ENCODE peak calls at places on chromosomes 3 and 15, in ten cellular contexts. W is NCI-H748 treated with DMSO at 0.1 percent for 48 hours, L is SJSA1, V is neuronal stem cell, A is NCI-H774, Y is progenitor cell of endocrine pancreas, J is nephron progenitor cell, O is NAMALWA, F is fibroblast of villous mesenchyme, E is globus pallidus. C is an unnamed sample.

GRCh38 chr3:86629511-86629910 is 361.4 kb downstream of the VGLL3 start:
- DNase-seq in W (no peak), L (no peak), V (no peak), A (no peak), Y (no peak), J (no peak), O (no peak), F (no peak), E (no peak), C (no peak)

GRCh38 chr3:131543714-131544113 is 40.9 kb upstream of the MRPL3 start:
- DNase-seq in W (no peak), L (no peak), V (no peak), A (no peak), Y (no peak), J (no peak), O (no peak), F (peak; percentile 84), E (peak; percentile 2), C (peak; percentile 83)

GRCh38 chr15:50774450-50774849 is 8.9 kb upstream of the SPPL2A start:
- DNase-seq in W (no peak), L (no peak), V (no peak), A (no peak), Y (no peak), J (no peak), O (peak; percentile 9), F (peak; percentile 21), E (no peak), C (no peak)

GRCh38 chr3:107753494-107753893 is 230.7 kb downstream of the BBX start:
- DNase-seq in W (peak; percentile 34), L (peak; percentile 10), V (peak; percentile 30), A (peak; percentile 21), Y (peak; percentile 15), J (peak; percentile 26), O (peak; percentile 65), F (peak; percentile 24), E (peak; percentile 80), C (no peak)

GRCh38 chr15:91424001-91424400 is 323.9 kb downstream of the SV2B start:
- DNase-seq in W (no peak), L (no peak), V (no peak), A (no peak), Y (no peak), J (no peak), O (no peak), F (no peak), E (no peak), C (no peak)

GRCh38 chr3:174859109-174859735 is at the start of gene NAALADL2:
- DNase-seq in W (peak; percentile 62), L (no peak), V (no peak), A (peak; percentile 61), Y (no peak), J (no peak), O (no peak), F (no peak), E (no peak), C (no peak)

GRCh38 chr3:184448321-184449160 is 68.7 kb downstream of the CHRD start:
- DNase-seq in W (no peak), L (peak; percentile 87), V (no peak), A (no peak), Y (no peak), J (no peak), O (no peak), F (peak; percentile 15), E (no peak), C (no peak)

GRCh38 chr15:24772709-24773373 is 97.3 kb downstream of the NPAP1 start:
- DNase-seq in W (no peak), L (no peak), V (peak; percentile 62), A (no peak), Y (peak; percentile 68), J (peak; percentile 79), O (no peak), F (peak; percentile 48), E (peak; percentile 61), C (peak; percentile 78)

GRCh38 chr15:93087825-93088199 is 1.2 kb downstream of the RGMA start:
- DNase-seq in W (peak; percentile 66), L (peak; percentile 60), V (peak; percentile 86), A (peak; percentile 35), Y (peak; percentile 55), J (peak; percentile 78), O (peak; percentile 71), F (peak; percentile 64), E (peak; percentile 65), C (no peak)

GRCh38 chr3:146148468-146148931 is 12.5 kb downstream of the PLOD2 start:
- DNase-seq in W (no peak), L (no peak), V (no peak), A (no peak), Y (no peak), J (no peak), O (no peak), F (peak; percentile 86), E (no peak), C (no peak)

GRCh38 chr15:74167891-74168331 is 5.6 kb upstream of the ISLR start:
- DNase-seq in W (no peak), L (no peak), V (no peak), A (no peak), Y (no peak), J (no peak), O (no peak), F (no peak), E (no peak), C (no peak)

GRCh38 chr3:171455603-171456550 is 4.3 kb downstream of the TNIK start:
- DNase-seq in W (no peak), L (no peak), V (no peak), A (no peak), Y (no peak), J (no peak), O (no peak), F (no peak), E (no peak), C (no peak)

GRCh38 chr3:50321844-50322385 is 630 bp downstream of the HYAL2 start:
- DNase-seq in W (no peak), L (no peak), V (peak; percentile 94), A (no peak), Y (peak; percentile 77), J (no peak), O (no peak), F (no peak), E (no peak), C (no peak)

GRCh38 chr3:33125840-33126239 is 12.0 kb downstream of the CRTAP start:
- DNase-seq in W (no peak), L (no peak), V (no peak), A (no peak), Y (no peak), J (no peak), O (no peak), F (no peak), E (no peak), C (no peak)

GRCh38 chr3:186772886-186773417 is 10.4 kb upstream of the EIF4A2 start:
- DNase-seq in W (no peak), L (no peak), V (no peak), A (peak; percentile 23), Y (no peak), J (no peak), O (peak; percentile 90), F (peak; percentile 37), E (peak; percentile 64), C (peak; percentile 91)

GRCh38 chr15:98719169-98719515 is 70.8 kb downstream of the IGF1R start:
- DNase-seq in W (no peak), L (peak; percentile 82), V (no peak), A (no peak), Y (no peak), J (no peak), O (no peak), F (no peak), E (no peak), C (no peak)

GRCh38 chr3:88412346-88412745 is 262.6 kb downstream of the C3orf38 start:
- DNase-seq in W (no peak), L (no peak), V (no peak), A (no peak), Y (no peak), J (no peak), O (no peak), F (no peak), E (no peak), C (no peak)

GRCh38 chr3:30428251-30428650 is 178.2 kb upstream of the TGFBR2 start:
- DNase-seq in W (no peak), L (peak; percentile 23), V (no peak), A (no peak), Y (no peak), J (no peak), O (no peak), F (no peak), E (no peak), C (no peak)

C was measured in cardiac septum.